ENCODE peak calls at places on chromosomes 13 and 19, in eight cellular contexts. One of them, this sample, is unnamed.

GRCh38 chr13:40096357-40096911 is 441.0 kb downstream of the COG6 start:
- DNase-seq in endodermal cell: no peak
- DNase-seq in hepatocyte: no peak
- DNase-seq in tibial artery: no peak
- DNase-seq in psoas muscle: no peak
- DNase-seq in PC-3: no peak
- DNase-seq in naive thymus-derived CD4-positive, alpha-beta T cell: peak
- DNase-seq in dorsolateral prefrontal cortex: no peak
- DNase-seq in this sample: no peak

GRCh38 chr13:44660050-44660449 is 83.9 kb upstream of the TSC22D1 start:
- DNase-seq in psoas muscle: no peak
- DNase-seq in dorsolateral prefrontal cortex: no peak
- DNase-seq in PC-3: no peak
- DNase-seq in tibial artery: no peak
- DNase-seq in hepatocyte: no peak
- DNase-seq in naive thymus-derived CD4-positive, alpha-beta T cell: no peak
- DNase-seq in endodermal cell: no peak
- DNase-seq in this sample: no peak

GRCh38 chr19:2363419-2363818 is 3.4 kb downstream of the TMPRSS9 start:
- DNase-seq in dorsolateral prefrontal cortex: no peak
- DNase-seq in endodermal cell: no peak
- DNase-seq in naive thymus-derived CD4-positive, alpha-beta T cell: no peak
- DNase-seq in PC-3: no peak
- DNase-seq in psoas muscle: no peak
- DNase-seq in hepatocyte: no peak
- DNase-seq in tibial artery: no peak
- DNase-seq in this sample: no peak

GRCh38 chr13:64459778-64460177 is 2770.4 kb downstream of the PCDH9 start:
- DNase-seq in dorsolateral prefrontal cortex: no peak
- DNase-seq in tibial artery: no peak
- DNase-seq in endodermal cell: no peak
- DNase-seq in psoas muscle: no peak
- DNase-seq in naive thymus-derived CD4-positive, alpha-beta T cell: no peak
- DNase-seq in hepatocyte: no peak
- DNase-seq in PC-3: peak
- DNase-seq in this sample: no peak

GRCh38 chr13:113252516-113252915 is 43.1 kb downstream of the CUL4A start:
- DNase-seq in endodermal cell: no peak
- DNase-seq in hepatocyte: no peak
- DNase-seq in psoas muscle: no peak
- DNase-seq in tibial artery: no peak
- DNase-seq in PC-3: no peak
- DNase-seq in naive thymus-derived CD4-positive, alpha-beta T cell: no peak
- DNase-seq in dorsolateral prefrontal cortex: no peak
- DNase-seq in this sample: no peak

GRCh38 chr19:3534375-3535234 is 4.4 kb upstream of the TEKTIP1 start:
- DNase-seq in naive thymus-derived CD4-positive, alpha-beta T cell: no peak
- DNase-seq in hepatocyte: no peak
- DNase-seq in psoas muscle: no peak
- DNase-seq in dorsolateral prefrontal cortex: no peak
- DNase-seq in PC-3: no peak
- DNase-seq in endodermal cell: no peak
- DNase-seq in tibial artery: no peak
- DNase-seq in this sample: no peak

GRCh38 chr13:36818483-36819063 is 449 bp upstream of the RFXAP start:
- DNase-seq in psoas muscle: no peak
- DNase-seq in PC-3: no peak
- DNase-seq in hepatocyte: no peak
- DNase-seq in endodermal cell: no peak
- DNase-seq in dorsolateral prefrontal cortex: no peak
- DNase-seq in naive thymus-derived CD4-positive, alpha-beta T cell: no peak
- DNase-seq in tibial artery: no peak
- DNase-seq in this sample: no peak

GRCh38 chr19:15014579-15014978 is 34.7 kb upstream of the CASP14 start:
- DNase-seq in PC-3: no peak
- DNase-seq in hepatocyte: no peak
- DNase-seq in psoas muscle: no peak
- DNase-seq in dorsolateral prefrontal cortex: no peak
- DNase-seq in tibial artery: no peak
- DNase-seq in endodermal cell: peak
- DNase-seq in naive thymus-derived CD4-positive, alpha-beta T cell: no peak
- DNase-seq in this sample: no peak

GRCh38 chr19:54094601-54095000 is 6.0 kb downstream of the OSCAR start:
- DNase-seq in tibial artery: no peak
- DNase-seq in PC-3: no peak
- DNase-seq in hepatocyte: no peak
- DNase-seq in dorsolateral prefrontal cortex: no peak
- DNase-seq in endodermal cell: no peak
- DNase-seq in naive thymus-derived CD4-positive, alpha-beta T cell: no peak
- DNase-seq in psoas muscle: no peak
- DNase-seq in this sample: no peak

GRCh38 chr13:32553720-32554119 is 15.1 kb upstream of the N4BP2L2 start:
- DNase-seq in psoas muscle: no peak
- DNase-seq in dorsolateral prefrontal cortex: no peak
- DNase-seq in tibial artery: no peak
- DNase-seq in naive thymus-derived CD4-positive, alpha-beta T cell: no peak
- DNase-seq in PC-3: no peak
- DNase-seq in hepatocyte: no peak
- DNase-seq in endodermal cell: no peak
- DNase-seq in this sample: no peak

GRCh38 chr13:113591750-113592149 is 7.2 kb downstream of the TFDP1 start:
- DNase-seq in dorsolateral prefrontal cortex: no peak
- DNase-seq in PC-3: no peak
- DNase-seq in hepatocyte: no peak
- DNase-seq in psoas muscle: no peak
- DNase-seq in tibial artery: no peak
- DNase-seq in endodermal cell: peak
- DNase-seq in naive thymus-derived CD4-positive, alpha-beta T cell: no peak
- DNase-seq in this sample: no peak

GRCh38 chr13:41668130-41668757 is 210.9 kb downstream of the RGCC start:
- DNase-seq in PC-3: peak
- DNase-seq in dorsolateral prefrontal cortex: peak
- DNase-seq in endodermal cell: peak
- DNase-seq in tibial artery: peak
- DNase-seq in naive thymus-derived CD4-positive, alpha-beta T cell: no peak
- DNase-seq in psoas muscle: peak
- DNase-seq in hepatocyte: peak
- DNase-seq in this sample: peak

GRCh38 chr13:79492918-79493594 is 12.1 kb downstream of the NDFIP2 start:
- DNase-seq in hepatocyte: no peak
- DNase-seq in PC-3: no peak
- DNase-seq in psoas muscle: no peak
- DNase-seq in dorsolateral prefrontal cortex: no peak
- DNase-seq in naive thymus-derived CD4-positive, alpha-beta T cell: no peak
- DNase-seq in endodermal cell: no peak
- DNase-seq in tibial artery: no peak
- DNase-seq in this sample: no peak

GRCh38 chr13:79490846-79491245 is 9.9 kb downstream of the NDFIP2 start:
- DNase-seq in hepatocyte: no peak
- DNase-seq in naive thymus-derived CD4-positive, alpha-beta T cell: no peak
- DNase-seq in dorsolateral prefrontal cortex: no peak
- DNase-seq in psoas muscle: no peak
- DNase-seq in endodermal cell: no peak
- DNase-seq in PC-3: no peak
- DNase-seq in tibial artery: no peak
- DNase-seq in this sample: no peak

GRCh38 chr13:79490326-79490725 is 9.4 kb downstream of the NDFIP2 start:
- DNase-seq in naive thymus-derived CD4-positive, alpha-beta T cell: no peak
- DNase-seq in hepatocyte: no peak
- DNase-seq in PC-3: no peak
- DNase-seq in dorsolateral prefrontal cortex: no peak
- DNase-seq in endodermal cell: no peak
- DNase-seq in tibial artery: no peak
- DNase-seq in psoas muscle: no peak
- DNase-seq in this sample: no peak

GRCh38 chr13:79491715-79492114 is 10.8 kb downstream of the NDFIP2 start:
- DNase-seq in PC-3: peak
- DNase-seq in naive thymus-derived CD4-positive, alpha-beta T cell: no peak
- DNase-seq in dorsolateral prefrontal cortex: no peak
- DNase-seq in psoas muscle: no peak
- DNase-seq in tibial artery: no peak
- DNase-seq in endodermal cell: no peak
- DNase-seq in hepatocyte: no peak
- DNase-seq in this sample: no peak

GRCh38 chr13:79492313-79492798 is 11.4 kb downstream of the NDFIP2 start:
- DNase-seq in dorsolateral prefrontal cortex: no peak
- DNase-seq in naive thymus-derived CD4-positive, alpha-beta T cell: no peak
- DNase-seq in PC-3: no peak
- DNase-seq in tibial artery: no peak
- DNase-seq in endodermal cell: peak
- DNase-seq in hepatocyte: no peak
- DNase-seq in psoas muscle: no peak
- DNase-seq in this sample: no peak
- H3K27ac ChIP-seq in dorsolateral prefrontal cortex: peak
- H3K27ac ChIP-seq in naive thymus-derived CD4-positive, alpha-beta T cell: no peak
- H3K27ac ChIP-seq in PC-3: peak
- H3K27ac ChIP-seq in tibial artery: no peak
- H3K27ac ChIP-seq in endodermal cell: no peak
- H3K27ac ChIP-seq in hepatocyte: peak
- H3K27ac ChIP-seq in psoas muscle: no peak
- H3K27ac ChIP-seq in this sample: no peak

DNA sequence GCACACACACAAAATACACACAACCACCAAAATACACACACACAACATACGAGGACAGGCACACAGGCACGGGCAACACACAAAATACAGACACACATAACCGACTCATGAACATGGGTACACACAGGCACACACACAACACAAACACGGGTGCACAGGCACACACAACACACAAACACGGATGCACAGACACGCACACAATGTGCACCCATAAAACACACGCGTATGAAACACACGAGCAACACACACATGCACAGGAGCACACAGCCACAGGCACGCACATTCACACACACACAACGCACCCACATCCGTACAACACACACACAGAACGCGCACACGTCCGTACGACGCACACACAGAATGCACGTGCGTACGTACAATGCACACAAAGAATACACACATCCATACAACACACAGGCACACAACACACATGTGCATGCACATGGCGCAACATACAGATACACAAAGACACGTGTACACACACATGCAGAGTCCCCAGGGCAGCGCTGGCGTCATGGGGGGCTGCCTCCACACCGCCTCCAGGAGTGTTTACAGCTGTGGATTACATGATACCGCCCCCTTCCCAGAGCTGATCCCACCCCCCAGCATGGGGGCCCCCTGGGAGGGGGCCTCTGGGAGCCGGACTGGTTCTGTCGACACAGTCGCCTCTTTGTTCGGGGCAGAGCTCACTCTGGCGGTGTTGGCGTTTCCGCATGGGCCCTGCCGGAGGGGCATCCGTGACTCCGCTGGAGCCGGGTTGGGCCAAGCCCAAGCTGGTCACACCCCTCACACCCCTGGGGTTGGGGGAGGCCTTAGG is 2.9 kb downstream of the SBNO2 start:
- DNase-seq in psoas muscle: no peak
- DNase-seq in PC-3: peak
- DNase-seq in hepatocyte: no peak
- DNase-seq in endodermal cell: no peak
- DNase-seq in tibial artery: no peak
- DNase-seq in naive thymus-derived CD4-positive, alpha-beta T cell: no peak
- DNase-seq in dorsolateral prefrontal cortex: no peak
- DNase-seq in this sample: no peak
- H3K4me3 ChIP-seq in psoas muscle: peak
- H3K4me3 ChIP-seq in PC-3: peak
- H3K4me3 ChIP-seq in hepatocyte: no peak
- H3K4me3 ChIP-seq in endodermal cell: peak
- H3K4me3 ChIP-seq in tibial artery: no peak
- H3K4me3 ChIP-seq in naive thymus-derived CD4-positive, alpha-beta T cell: no peak
- H3K4me3 ChIP-seq in dorsolateral prefrontal cortex: no peak
- H3K4me3 ChIP-seq in this sample: no peak

DNA sequence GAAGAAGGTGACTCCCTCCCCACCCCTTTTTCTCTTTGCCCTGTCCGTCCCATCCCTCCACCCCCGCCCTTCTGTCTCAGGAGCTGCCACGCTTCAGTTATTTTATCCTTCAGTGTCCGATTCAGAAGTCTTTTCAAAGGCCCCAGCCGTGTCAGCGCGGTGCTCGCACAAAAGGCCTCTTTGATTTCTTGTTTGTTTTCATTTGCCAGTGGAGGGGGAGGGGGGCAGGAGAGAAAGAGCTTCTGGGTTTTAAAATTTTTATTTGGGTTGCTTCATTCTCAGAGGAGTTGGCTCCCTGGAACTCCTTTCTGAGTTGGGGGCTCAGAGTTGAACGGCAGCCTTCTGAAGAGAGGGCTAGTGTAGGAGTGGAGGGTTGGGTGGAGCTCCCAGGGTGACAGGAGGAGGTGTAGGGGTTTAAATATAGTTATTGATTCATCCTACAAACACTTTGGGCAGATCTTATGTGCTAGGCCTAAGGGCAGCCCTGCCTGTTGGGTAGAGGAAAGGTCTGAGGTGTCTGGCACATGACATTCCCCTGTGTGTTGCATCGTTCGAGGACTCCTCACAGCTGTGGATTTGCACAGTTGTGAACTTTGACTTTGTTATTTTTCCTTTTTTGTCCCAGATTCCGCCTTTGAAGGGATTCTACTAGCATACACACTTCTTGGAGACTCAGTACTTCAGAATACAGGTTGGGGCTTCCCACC is 36.8 kb downstream of the NFIX start:
- DNase-seq in tibial artery: no peak
- DNase-seq in hepatocyte: no peak
- DNase-seq in PC-3: peak
- DNase-seq in dorsolateral prefrontal cortex: peak
- DNase-seq in psoas muscle: peak
- DNase-seq in endodermal cell: no peak
- DNase-seq in naive thymus-derived CD4-positive, alpha-beta T cell: no peak
- DNase-seq in this sample: peak
- H3K27ac ChIP-seq in tibial artery: peak
- H3K27ac ChIP-seq in hepatocyte: no peak
- H3K27ac ChIP-seq in PC-3: peak
- H3K27ac ChIP-seq in dorsolateral prefrontal cortex: peak
- H3K27ac ChIP-seq in psoas muscle: peak
- H3K27ac ChIP-seq in endodermal cell: no peak
- H3K27ac ChIP-seq in naive thymus-derived CD4-positive, alpha-beta T cell: no peak
- H3K27ac ChIP-seq in this sample: no peak

GRCh38 chr19:56132316-56132822 is 8.7 kb upstream of the ZNF444 start:
- DNase-seq in endodermal cell: no peak
- DNase-seq in PC-3: no peak
- DNase-seq in naive thymus-derived CD4-positive, alpha-beta T cell: no peak
- DNase-seq in tibial artery: no peak
- DNase-seq in hepatocyte: peak
- DNase-seq in dorsolateral prefrontal cortex: no peak
- DNase-seq in psoas muscle: no peak
- DNase-seq in this sample: no peak

GRCh38 chr19:56134655-56134922 is 6.5 kb upstream of the ZNF444 start:
- DNase-seq in endodermal cell: no peak
- DNase-seq in tibial artery: no peak
- DNase-seq in hepatocyte: no peak
- DNase-seq in psoas muscle: no peak
- DNase-seq in dorsolateral prefrontal cortex: no peak
- DNase-seq in PC-3: no peak
- DNase-seq in naive thymus-derived CD4-positive, alpha-beta T cell: no peak
- DNase-seq in this sample: no peak

GRCh38 chr19:56136362-56136761 is 4.7 kb upstream of the ZNF444 start:
- DNase-seq in PC-3: no peak
- DNase-seq in endodermal cell: peak
- DNase-seq in hepatocyte: no peak
- DNase-seq in psoas muscle: no peak
- DNase-seq in tibial artery: no peak
- DNase-seq in dorsolateral prefrontal cortex: no peak
- DNase-seq in naive thymus-derived CD4-positive, alpha-beta T cell: no peak
- DNase-seq in this sample: no peak

GRCh38 chr19:56131651-56132050 is 9.4 kb upstream of the ZNF444 start:
- DNase-seq in dorsolateral prefrontal cortex: no peak
- DNase-seq in endodermal cell: no peak
- DNase-seq in hepatocyte: no peak
- DNase-seq in tibial artery: no peak
- DNase-seq in PC-3: no peak
- DNase-seq in naive thymus-derived CD4-positive, alpha-beta T cell: no peak
- DNase-seq in psoas muscle: no peak
- DNase-seq in this sample: no peak

GRCh38 chr19:56133858-56134654 is 7.0 kb upstream of the ZNF444 start:
- DNase-seq in hepatocyte: no peak
- DNase-seq in endodermal cell: no peak
- DNase-seq in PC-3: peak
- DNase-seq in naive thymus-derived CD4-positive, alpha-beta T cell: no peak
- DNase-seq in psoas muscle: no peak
- DNase-seq in dorsolateral prefrontal cortex: no peak
- DNase-seq in tibial artery: no peak
- DNase-seq in this sample: no peak
- H3K4me3 ChIP-seq in hepatocyte: no peak
- H3K4me3 ChIP-seq in endodermal cell: no peak
- H3K4me3 ChIP-seq in PC-3: no peak
- H3K4me3 ChIP-seq in naive thymus-derived CD4-positive, alpha-beta T cell: no peak
- H3K4me3 ChIP-seq in psoas muscle: no peak
- H3K4me3 ChIP-seq in dorsolateral prefrontal cortex: no peak
- H3K4me3 ChIP-seq in tibial artery: no peak
- H3K4me3 ChIP-seq in this sample: no peak

This sample was measured in right lobe of liver.